ENCODE peak calls at places on chromosome 12, in five cellular contexts. L is mesothelial cell of epicardium, K is gastrocnemius medialis, T is PC-3, A is pancreas. E is an unnamed sample.

GRCh38 chr12:52151153-52151858 is 40.5 kb downstream of the KRT80 start:
- DNase-seq in L (no peak), K (no peak), T (no peak), A (no peak), E (no peak)

GRCh38 chr12:108630481-108631207 is 3.0 kb downstream of the SELPLG start:
- DNase-seq in L (no peak), K (no peak), T (peak; percentile 98), A (no peak), E (no peak)

GRCh38 chr12:24864796-24865125 is 84.1 kb downstream of the BCAT1 start:
- DNase-seq in L (no peak), K (no peak), T (no peak), A (no peak), E (no peak)

GRCh38 chr12:91818236-91819131 is 327.2 kb downstream of the BTG1 start:
- DNase-seq in L (no peak), K (no peak), T (no peak), A (no peak), E (no peak)

GRCh38 chr12:44654641-44655625 is 221.2 kb downstream of the NELL2 start:
- DNase-seq in L (no peak), K (no peak), T (no peak), A (no peak), E (no peak)

GRCh38 chr12:41286426-41286825 is 98.3 kb downstream of the PDZRN4 start:
- DNase-seq in L (no peak), K (no peak), T (peak; percentile 42), A (no peak), E (no peak)

GRCh38 chr12:13465641-13466040 is 269.1 kb downstream of the EMP1 start:
- DNase-seq in L (no peak), K (peak; percentile 53), T (no peak), A (no peak), E (no peak)

GRCh38 chr12:29320295-29321090 is 60.5 kb downstream of the ERGIC2 start:
- DNase-seq in L (no peak), K (no peak), T (peak; percentile 98), A (no peak), E (no peak)

GRCh38 chr12:108875280-108875679 is 4.6 kb upstream of the DAO start:
- DNase-seq in L (no peak), K (no peak), T (no peak), A (no peak), E (no peak)

GRCh38 chr12:55060470-55060869 is 40.7 kb downstream of the NEUROD4 start:
- DNase-seq in L (no peak), K (no peak), T (peak; percentile 4), A (no peak), E (no peak)

GRCh38 chr12:5430639-5431603 is 987 bp upstream of the NTF3 start:
- DNase-seq in L (no peak), K (no peak), T (no peak), A (peak; percentile 35), E (no peak)

GRCh38 chr12:10989107-10989506 is 2.4 kb upstream of the TAS2R50 start:
- DNase-seq in L (no peak), K (no peak), T (no peak), A (no peak), E (no peak)

GRCh38 chr12:50057896-50058670 is 687 bp downstream of the ASIC1 start:
- DNase-seq in L (no peak), K (no peak), T (no peak), A (no peak), E (no peak)

GRCh38 chr12:40833818-40834217 is 141.6 kb downstream of the CNTN1 start:
- DNase-seq in L (no peak), K (no peak), T (no peak), A (no peak), E (no peak)

GRCh38 chr12:116736962-116737773 is 701 bp downstream of the SPRING1 start:
- DNase-seq in L (peak; percentile 51), K (no peak), T (no peak), A (no peak), E (peak; percentile 76)

GRCh38 chr12:22672951-22673350 is 48.0 kb downstream of the ETNK1 start:
- DNase-seq in L (no peak), K (no peak), T (peak; percentile 51), A (no peak), E (no peak)

GRCh38 chr12:68378859-68379628 is 46.9 kb upstream of the MDM1 start:
- DNase-seq in L (no peak), K (no peak), T (peak; percentile 82), A (no peak), E (no peak)

GRCh38 chr12:42961395-42961794 is 371.8 kb upstream of the PRICKLE1 start:
- DNase-seq in L (no peak), K (no peak), T (peak; percentile 97), A (no peak), E (no peak)

GRCh38 chr12:69712826-69713225 is 13.7 kb upstream of the BEST3 start:
- DNase-seq in L (no peak), K (no peak), T (peak; percentile 9), A (no peak), E (no peak)

GRCh38 chr12:57758566-57759359 is 3.9 kb downstream of the MARCHF9 start:
- DNase-seq in L (no peak), K (no peak), T (no peak), A (no peak), E (no peak)

GRCh38 chr12:42143401-42144173 is 1.1 kb downstream of the GXYLT1 start:
- DNase-seq in L (no peak), K (no peak), T (peak; percentile 35), A (no peak), E (no peak)

GRCh38 chr12:45674583-45674982 is 54.9 kb upstream of the ARID2 start:
- DNase-seq in L (peak; percentile 41), K (no peak), T (peak; percentile 98), A (no peak), E (no peak)

GRCh38 chr12:107501681-107502080 is 183.9 kb upstream of the PWP1 start:
- DNase-seq in L (no peak), K (no peak), T (no peak), A (no peak), E (no peak)

GRCh38 chr12:1594045-1594294 is 411 bp downstream of the FBXL14 start:
- DNase-seq in L (peak; percentile 66), K (peak; percentile 54), T (peak; percentile 62), A (peak; percentile 89), E (no peak)

GRCh38 chr12:120584343-120585149 is 3.3 kb upstream of the POP5 start:
- DNase-seq in L (peak; percentile 56), K (peak; percentile 36), T (peak; percentile 77), A (peak; percentile 77), E (no peak)
- TF ChIP-seq CTCF in L (peak; percentile 13), K (peak; percentile 30), T (no peak), A (no peak), E (peak; percentile 9)

GRCh38 chr12:53500776-53501614 is at the start of gene TARBP2:
- DNase-seq in L (peak; percentile 97), K (peak; percentile 99), T (peak; percentile 98), A (peak; percentile 97), E (peak; percentile 98)
- TF ChIP-seq CTCF in L (no peak), K (no peak), T (no peak), A (no peak), E (no peak)

GRCh38 chr12:18361431-18361830 is 100.1 kb downstream of the PIK3C2G start:
- DNase-seq in L (no peak), K (no peak), T (no peak), A (no peak), E (no peak)
- TF ChIP-seq CTCF in L (peak; percentile 33), K (no peak), T (no peak), A (no peak), E (no peak)

GRCh38 chr12:53752192-53752601 is 418 bp upstream of the CISTR start:
- DNase-seq in L (no peak), K (no peak), T (no peak), A (no peak), E (no peak)
- TF ChIP-seq CTCF in L (no peak), K (no peak), T (no peak), A (no peak), E (no peak)

GRCh38 chr12:122454739-122455138 is 32.3 kb upstream of the CLIP1 start:
- DNase-seq in L (no peak), K (no peak), T (no peak), A (no peak), E (no peak)

GRCh38 chr12:122452701-122453285 is 30.3 kb upstream of the CLIP1 start:
- DNase-seq in L (no peak), K (no peak), T (no peak), A (no peak), E (no peak)

GRCh38 chr12:122454250-122454721 is 31.8 kb upstream of the CLIP1 start:
- DNase-seq in L (no peak), K (no peak), T (no peak), A (no peak), E (no peak)

GRCh38 chr12:122449317-122449716 is 26.8 kb upstream of the CLIP1 start:
- DNase-seq in L (no peak), K (no peak), T (peak; percentile 99), A (no peak), E (no peak)
- TF ChIP-seq CTCF in L (no peak), K (no peak), T (no peak), A (no peak), E (no peak)

GRCh38 chr12:122835693-122836026 is 403 bp downstream of the HIP1R start:
- DNase-seq in L (peak; percentile 45), K (no peak), T (peak; percentile 29), A (no peak), E (no peak)
- TF ChIP-seq CTCF in L (no peak), K (no peak), T (no peak), A (no peak), E (no peak)